ENCODE peak calls at places on chromosomes 12 and 14, in six cellular contexts. One of them, this sample, is unnamed.

GRCh38 chr12:79371226-79371625 is 319.5 kb downstream of the PAWR start:
- DNase-seq in body of pancreas: no peak
- DNase-seq in uterus: no peak
- DNase-seq in mesendoderm: peak
- DNase-seq in dorsolateral prefrontal cortex: no peak
- DNase-seq in CD8-positive, alpha-beta T cell: no peak
- DNase-seq in this sample: no peak

GRCh38 chr14:58898655-58899316 is 261.0 kb downstream of the DACT1 start:
- DNase-seq in body of pancreas: no peak
- DNase-seq in uterus: no peak
- DNase-seq in mesendoderm: peak
- DNase-seq in dorsolateral prefrontal cortex: no peak
- DNase-seq in CD8-positive, alpha-beta T cell: no peak
- DNase-seq in this sample: no peak

GRCh38 chr12:50711018-50711527 is 52.8 kb upstream of the ATF1 start:
- DNase-seq in body of pancreas: no peak
- DNase-seq in uterus: no peak
- DNase-seq in mesendoderm: no peak
- DNase-seq in dorsolateral prefrontal cortex: no peak
- DNase-seq in CD8-positive, alpha-beta T cell: no peak
- DNase-seq in this sample: no peak

GRCh38 chr12:19630536-19630935 is 191.2 kb downstream of the AEBP2 start:
- DNase-seq in body of pancreas: no peak
- DNase-seq in uterus: no peak
- DNase-seq in mesendoderm: no peak
- DNase-seq in dorsolateral prefrontal cortex: no peak
- DNase-seq in CD8-positive, alpha-beta T cell: no peak
- DNase-seq in this sample: no peak

GRCh38 chr12:26233620-26234019 is 38.2 kb downstream of the SSPN start:
- DNase-seq in body of pancreas: no peak
- DNase-seq in uterus: no peak
- DNase-seq in mesendoderm: no peak
- DNase-seq in dorsolateral prefrontal cortex: peak
- DNase-seq in CD8-positive, alpha-beta T cell: no peak
- DNase-seq in this sample: no peak

GRCh38 chr12:101759396-101760047 is 20.3 kb upstream of the SYCP3 start:
- DNase-seq in body of pancreas: no peak
- DNase-seq in uterus: no peak
- DNase-seq in mesendoderm: peak
- DNase-seq in dorsolateral prefrontal cortex: no peak
- DNase-seq in CD8-positive, alpha-beta T cell: no peak
- DNase-seq in this sample: no peak

GRCh38 chr12:88255224-88255623 is 113.1 kb downstream of the TMTC3 start:
- DNase-seq in body of pancreas: no peak
- DNase-seq in uterus: no peak
- DNase-seq in mesendoderm: no peak
- DNase-seq in dorsolateral prefrontal cortex: no peak
- DNase-seq in CD8-positive, alpha-beta T cell: no peak
- DNase-seq in this sample: no peak

GRCh38 chr12:106744600-106744999 is 29.9 kb upstream of the RIC8B start:
- DNase-seq in body of pancreas: no peak
- DNase-seq in uterus: no peak
- DNase-seq in mesendoderm: no peak
- DNase-seq in dorsolateral prefrontal cortex: no peak
- DNase-seq in CD8-positive, alpha-beta T cell: no peak
- DNase-seq in this sample: no peak

GRCh38 chr12:1054103-1054838 is 63.2 kb downstream of the ERC1 start:
- DNase-seq in body of pancreas: no peak
- DNase-seq in uterus: no peak
- DNase-seq in mesendoderm: peak
- DNase-seq in dorsolateral prefrontal cortex: no peak
- DNase-seq in CD8-positive, alpha-beta T cell: no peak
- DNase-seq in this sample: no peak

GRCh38 chr12:82862069-82862841 is 175.5 kb downstream of the TMTC2 start:
- DNase-seq in body of pancreas: no peak
- DNase-seq in uterus: no peak
- DNase-seq in mesendoderm: no peak
- DNase-seq in dorsolateral prefrontal cortex: no peak
- DNase-seq in CD8-positive, alpha-beta T cell: no peak
- DNase-seq in this sample: no peak

GRCh38 chr14:94498215-94498614 is 11.1 kb downstream of the SERPINA12 start:
- DNase-seq in body of pancreas: no peak
- DNase-seq in uterus: no peak
- DNase-seq in mesendoderm: no peak
- DNase-seq in dorsolateral prefrontal cortex: no peak
- DNase-seq in CD8-positive, alpha-beta T cell: no peak
- DNase-seq in this sample: no peak

GRCh38 chr14:94697773-94698556 is 71.9 kb downstream of the GSC start:
- DNase-seq in body of pancreas: no peak
- DNase-seq in uterus: no peak
- DNase-seq in mesendoderm: no peak
- DNase-seq in dorsolateral prefrontal cortex: no peak
- DNase-seq in CD8-positive, alpha-beta T cell: no peak
- DNase-seq in this sample: no peak

GRCh38 chr12:101773560-101774206 is 34.4 kb upstream of the SYCP3 start:
- DNase-seq in body of pancreas: peak
- DNase-seq in uterus: peak
- DNase-seq in mesendoderm: peak
- DNase-seq in dorsolateral prefrontal cortex: no peak
- DNase-seq in CD8-positive, alpha-beta T cell: peak
- DNase-seq in this sample: peak

GRCh38 chr14:23044840-23045239 is 2.8 kb downstream of the PSMB11 start:
- DNase-seq in body of pancreas: no peak
- DNase-seq in uterus: no peak
- DNase-seq in mesendoderm: no peak
- DNase-seq in dorsolateral prefrontal cortex: no peak
- DNase-seq in CD8-positive, alpha-beta T cell: no peak
- DNase-seq in this sample: no peak

GRCh38 chr12:106213721-106214121 is 34.1 kb downstream of the CKAP4 start:
- DNase-seq in body of pancreas: no peak
- DNase-seq in uterus: no peak
- DNase-seq in mesendoderm: no peak
- DNase-seq in dorsolateral prefrontal cortex: no peak
- DNase-seq in CD8-positive, alpha-beta T cell: no peak
- DNase-seq in this sample: no peak

GRCh38 chr14:22560638-22561365 is 28.2 kb downstream of the DAD1 start:
- DNase-seq in body of pancreas: peak
- DNase-seq in uterus: no peak
- DNase-seq in mesendoderm: peak
- DNase-seq in dorsolateral prefrontal cortex: no peak
- DNase-seq in CD8-positive, alpha-beta T cell: peak
- DNase-seq in this sample: no peak

GRCh38 chr12:12376636-12377448 is 20.0 kb downstream of the BORCS5 start:
- DNase-seq in body of pancreas: peak
- DNase-seq in uterus: no peak
- DNase-seq in mesendoderm: peak
- DNase-seq in dorsolateral prefrontal cortex: no peak
- DNase-seq in CD8-positive, alpha-beta T cell: peak
- DNase-seq in this sample: no peak

GRCh38 chr12:53224268-53224896 is 7.6 kb downstream of the RARG start:
- DNase-seq in body of pancreas: peak
- DNase-seq in uterus: no peak
- DNase-seq in mesendoderm: peak
- DNase-seq in dorsolateral prefrontal cortex: no peak
- DNase-seq in CD8-positive, alpha-beta T cell: no peak
- DNase-seq in this sample: peak

GRCh38 chr12:64610660-64611429 is 550 bp downstream of the RASSF3 start:
- DNase-seq in body of pancreas: peak
- DNase-seq in uterus: peak
- DNase-seq in mesendoderm: peak
- DNase-seq in dorsolateral prefrontal cortex: no peak
- DNase-seq in CD8-positive, alpha-beta T cell: peak
- DNase-seq in this sample: peak

GRCh38 chr14:105665951-105666277 is 139.5 kb downstream of the TMEM121 start:
- DNase-seq in body of pancreas: no peak
- DNase-seq in uterus: no peak
- DNase-seq in mesendoderm: no peak
- DNase-seq in dorsolateral prefrontal cortex: no peak
- DNase-seq in CD8-positive, alpha-beta T cell: no peak
- DNase-seq in this sample: no peak

GRCh38 chr12:13114251-13115052 is 11.0 kb upstream of the GSG1 start:
- DNase-seq in body of pancreas: no peak
- DNase-seq in uterus: no peak
- DNase-seq in mesendoderm: peak
- DNase-seq in dorsolateral prefrontal cortex: no peak
- DNase-seq in CD8-positive, alpha-beta T cell: no peak
- DNase-seq in this sample: no peak

GRCh38 chr14:22852940-22853767 is 16.8 kb downstream of the MMP14 start:
- DNase-seq in body of pancreas: peak
- DNase-seq in uterus: peak
- DNase-seq in mesendoderm: peak
- DNase-seq in dorsolateral prefrontal cortex: peak
- DNase-seq in CD8-positive, alpha-beta T cell: peak
- DNase-seq in this sample: peak

GRCh38 chr14:90381999-90382451 is 14.8 kb upstream of the CALM1 start:
- DNase-seq in body of pancreas: peak
- DNase-seq in uterus: peak
- DNase-seq in mesendoderm: peak
- DNase-seq in dorsolateral prefrontal cortex: no peak
- DNase-seq in CD8-positive, alpha-beta T cell: no peak
- DNase-seq in this sample: peak

GRCh38 chr14:101074124-101075024 is 170.9 kb upstream of the RTL1 start:
- DNase-seq in body of pancreas: no peak
- DNase-seq in uterus: peak
- DNase-seq in mesendoderm: no peak
- DNase-seq in dorsolateral prefrontal cortex: peak
- DNase-seq in CD8-positive, alpha-beta T cell: no peak
- DNase-seq in this sample: no peak

GRCh38 chr14:56198438-56198837 is 80.2 kb downstream of the PELI2 start:
- DNase-seq in body of pancreas: no peak
- DNase-seq in uterus: peak
- DNase-seq in mesendoderm: no peak
- DNase-seq in dorsolateral prefrontal cortex: no peak
- DNase-seq in CD8-positive, alpha-beta T cell: no peak
- DNase-seq in this sample: no peak
- H3K27ac ChIP-seq in body of pancreas: no peak
- H3K27ac ChIP-seq in uterus: peak
- H3K27ac ChIP-seq in mesendoderm: no peak
- H3K27ac ChIP-seq in dorsolateral prefrontal cortex: no peak
- H3K27ac ChIP-seq in CD8-positive, alpha-beta T cell: no peak
- H3K27ac ChIP-seq in this sample: no peak

GRCh38 chr12:104569348-104570173 is 112.8 kb downstream of the CHST11 start:
- DNase-seq in body of pancreas: no peak
- DNase-seq in uterus: no peak
- DNase-seq in mesendoderm: no peak
- DNase-seq in dorsolateral prefrontal cortex: no peak
- DNase-seq in CD8-positive, alpha-beta T cell: peak
- DNase-seq in this sample: peak

GRCh38 chr12:104568881-104569280 is 112.1 kb downstream of the CHST11 start:
- DNase-seq in body of pancreas: no peak
- DNase-seq in uterus: no peak
- DNase-seq in mesendoderm: no peak
- DNase-seq in dorsolateral prefrontal cortex: no peak
- DNase-seq in CD8-positive, alpha-beta T cell: no peak
- DNase-seq in this sample: no peak

GRCh38 chr12:104567832-104568490 is 111.2 kb downstream of the CHST11 start:
- DNase-seq in body of pancreas: no peak
- DNase-seq in uterus: no peak
- DNase-seq in mesendoderm: peak
- DNase-seq in dorsolateral prefrontal cortex: no peak
- DNase-seq in CD8-positive, alpha-beta T cell: peak
- DNase-seq in this sample: no peak

GRCh38 chr12:104571328-104571727 is 114.6 kb downstream of the CHST11 start:
- DNase-seq in body of pancreas: no peak
- DNase-seq in uterus: no peak
- DNase-seq in mesendoderm: no peak
- DNase-seq in dorsolateral prefrontal cortex: no peak
- DNase-seq in CD8-positive, alpha-beta T cell: no peak
- DNase-seq in this sample: no peak

GRCh38 chr12:104570174-104570907 is 113.6 kb downstream of the CHST11 start:
- DNase-seq in body of pancreas: no peak
- DNase-seq in uterus: no peak
- DNase-seq in mesendoderm: no peak
- DNase-seq in dorsolateral prefrontal cortex: no peak
- DNase-seq in CD8-positive, alpha-beta T cell: no peak
- DNase-seq in this sample: no peak
- H3K27ac ChIP-seq in body of pancreas: no peak
- H3K27ac ChIP-seq in uterus: no peak
- H3K27ac ChIP-seq in mesendoderm: no peak
- H3K27ac ChIP-seq in dorsolateral prefrontal cortex: no peak
- H3K27ac ChIP-seq in CD8-positive, alpha-beta T cell: no peak
- H3K27ac ChIP-seq in this sample: peak

GRCh38 chr14:68958553-68958952 is 20.5 kb downstream of the ACTN1 start:
- DNase-seq in body of pancreas: no peak
- DNase-seq in uterus: no peak
- DNase-seq in mesendoderm: no peak
- DNase-seq in dorsolateral prefrontal cortex: no peak
- DNase-seq in CD8-positive, alpha-beta T cell: no peak
- DNase-seq in this sample: no peak
- H3K27ac ChIP-seq in body of pancreas: peak
- H3K27ac ChIP-seq in uterus: peak
- H3K27ac ChIP-seq in mesendoderm: no peak
- H3K27ac ChIP-seq in dorsolateral prefrontal cortex: peak
- H3K27ac ChIP-seq in CD8-positive, alpha-beta T cell: peak
- H3K27ac ChIP-seq in this sample: peak

DNA sequence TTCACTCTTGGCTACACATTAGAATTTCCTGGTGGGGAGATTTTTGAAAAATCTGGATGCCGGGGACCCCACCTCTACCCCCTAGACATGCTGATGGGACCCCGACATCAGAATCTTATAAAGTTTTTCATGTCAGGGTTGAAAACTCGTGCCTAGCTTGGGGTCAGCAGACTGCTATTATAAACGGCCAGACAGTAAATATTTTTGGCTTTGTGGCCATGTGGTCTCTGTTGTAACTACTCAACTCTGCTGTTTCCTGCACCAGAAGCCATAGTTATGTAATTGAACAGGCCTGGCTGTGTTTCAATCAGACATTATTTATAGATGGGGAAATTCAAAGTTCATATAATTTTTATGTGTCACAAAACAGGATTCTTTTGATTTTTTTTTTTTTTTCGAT is 41.6 kb downstream of the ACACB start:
- DNase-seq in body of pancreas: no peak
- DNase-seq in uterus: no peak
- DNase-seq in mesendoderm: no peak
- DNase-seq in dorsolateral prefrontal cortex: no peak
- DNase-seq in CD8-positive, alpha-beta T cell: no peak
- DNase-seq in this sample: no peak
- H3K27ac ChIP-seq in body of pancreas: peak
- H3K27ac ChIP-seq in uterus: peak
- H3K27ac ChIP-seq in mesendoderm: no peak
- H3K27ac ChIP-seq in dorsolateral prefrontal cortex: peak
- H3K27ac ChIP-seq in CD8-positive, alpha-beta T cell: no peak
- H3K27ac ChIP-seq in this sample: peak